ENCODE peak calls at places on chromosome 22, in eight cellular contexts. G is WERI-Rb-1, Y is RWPE1, A is colonic mucosa, L is pancreas, O is GM10248, E is dorsolateral prefrontal cortex, B is foreskin fibroblast. J is an unnamed sample.

GRCh38 chr22:30290679-30291333 is 1.5 kb upstream of the CASTOR1 start:
- DNase-seq in G (peak), Y (peak), A (peak), L (peak), O (no peak), E (peak), B (peak), J (peak)

GRCh38 chr22:49103314-49104052 is 724.2 kb downstream of the BRD1 start:
- DNase-seq in G (no peak), Y (no peak), A (no peak), L (no peak), O (no peak), E (no peak), B (no peak), J (no peak)

GRCh38 chr22:40044870-40045834 is 50.4 kb downstream of the FAM83F start:
- DNase-seq in G (peak), Y (peak), A (peak), L (peak), O (peak), E (peak), B (no peak), J (peak)

GRCh38 chr22:45551310-45552016 is 48.8 kb downstream of the FBLN1 start:
- DNase-seq in G (no peak), Y (no peak), A (no peak), L (no peak), O (no peak), E (no peak), B (peak), J (no peak)

GRCh38 chr22:31681625-31682345 is 19.8 kb upstream of the PISD start:
- DNase-seq in G (no peak), Y (no peak), A (no peak), L (no peak), O (no peak), E (no peak), B (peak), J (no peak)

GRCh38 chr22:41280065-41280464 is 5.9 kb downstream of the RANGAP1 start:
- DNase-seq in G (no peak), Y (peak), A (no peak), L (no peak), O (no peak), E (no peak), B (no peak), J (no peak)

GRCh38 chr22:32558681-32559355 is 84.2 kb downstream of the FBXO7 start:
- DNase-seq in G (no peak), Y (peak), A (peak), L (no peak), O (no peak), E (no peak), B (peak), J (peak)

GRCh38 chr22:26624788-26625187 is 3.0 kb downstream of the CRYBA4 start:
- DNase-seq in G (no peak), Y (no peak), A (no peak), L (no peak), O (no peak), E (no peak), B (no peak), J (no peak)

GRCh38 chr22:27531782-27532530 is 269.6 kb downstream of the MN1 start:
- DNase-seq in G (no peak), Y (peak), A (no peak), L (no peak), O (no peak), E (no peak), B (peak), J (no peak)

GRCh38 chr22:46460835-46461234 is 76.6 kb downstream of the CELSR1 start:
- DNase-seq in G (no peak), Y (no peak), A (no peak), L (no peak), O (no peak), E (no peak), B (no peak), J (no peak)

GRCh38 chr22:31933406-31933805 is 10.9 kb upstream of the YWHAH start:
- DNase-seq in G (no peak), Y (no peak), A (no peak), L (no peak), O (no peak), E (no peak), B (no peak), J (no peak)

GRCh38 chr22:17672417-17672991 is 33.9 kb downstream of the BCL2L13 start:
- DNase-seq in G (no peak), Y (no peak), A (no peak), L (no peak), O (no peak), E (no peak), B (no peak), J (no peak)

GRCh38 chr22:42914511-42915076 is 57.5 kb upstream of the ARFGAP3 start:
- DNase-seq in G (no peak), Y (no peak), A (no peak), L (no peak), O (no peak), E (no peak), B (no peak), J (no peak)

GRCh38 chr22:22573047-22573889 is 14.2 kb upstream of the PRAME start:
- DNase-seq in G (no peak), Y (no peak), A (no peak), L (no peak), O (no peak), E (no peak), B (no peak), J (no peak)

GRCh38 chr22:22576989-22577427 is 17.9 kb upstream of the PRAME start:
- DNase-seq in G (no peak), Y (no peak), A (no peak), L (no peak), O (no peak), E (no peak), B (no peak), J (no peak)

GRCh38 chr22:22578702-22579424 is 19.8 kb upstream of the PRAME start:
- DNase-seq in G (peak), Y (peak), A (no peak), L (no peak), O (no peak), E (no peak), B (peak), J (peak)

GRCh38 chr22:22574361-22574760 is 15.3 kb upstream of the PRAME start:
- DNase-seq in G (no peak), Y (no peak), A (no peak), L (no peak), O (no peak), E (no peak), B (no peak), J (no peak)

GRCh38 chr22:22576244-22576988 is 17.4 kb upstream of the PRAME start:
- DNase-seq in G (peak), Y (peak), A (peak), L (peak), O (peak), E (no peak), B (peak), J (peak)
- TF ChIP-seq CTCF in G (peak), Y (peak), A (peak), L (peak), O (peak), E (peak), B (peak), J (peak)

GRCh38 chr22:50497093-50497492 is 10.4 kb downstream of the LMF2 start:
- DNase-seq in G (no peak), Y (no peak), A (no peak), L (no peak), O (no peak), E (no peak), B (no peak), J (peak)

GRCh38 chr22:50502628-50503474 is 4.7 kb downstream of the LMF2 start:
- DNase-seq in G (no peak), Y (no peak), A (no peak), L (no peak), O (no peak), E (no peak), B (no peak), J (no peak)

GRCh38 chr22:50500452-50500851 is 7.0 kb downstream of the LMF2 start:
- DNase-seq in G (no peak), Y (no peak), A (no peak), L (no peak), O (no peak), E (no peak), B (no peak), J (no peak)

GRCh38 chr22:50502096-50502495 is 5.4 kb downstream of the LMF2 start:
- DNase-seq in G (no peak), Y (no peak), A (no peak), L (no peak), O (no peak), E (no peak), B (no peak), J (no peak)

DNA sequence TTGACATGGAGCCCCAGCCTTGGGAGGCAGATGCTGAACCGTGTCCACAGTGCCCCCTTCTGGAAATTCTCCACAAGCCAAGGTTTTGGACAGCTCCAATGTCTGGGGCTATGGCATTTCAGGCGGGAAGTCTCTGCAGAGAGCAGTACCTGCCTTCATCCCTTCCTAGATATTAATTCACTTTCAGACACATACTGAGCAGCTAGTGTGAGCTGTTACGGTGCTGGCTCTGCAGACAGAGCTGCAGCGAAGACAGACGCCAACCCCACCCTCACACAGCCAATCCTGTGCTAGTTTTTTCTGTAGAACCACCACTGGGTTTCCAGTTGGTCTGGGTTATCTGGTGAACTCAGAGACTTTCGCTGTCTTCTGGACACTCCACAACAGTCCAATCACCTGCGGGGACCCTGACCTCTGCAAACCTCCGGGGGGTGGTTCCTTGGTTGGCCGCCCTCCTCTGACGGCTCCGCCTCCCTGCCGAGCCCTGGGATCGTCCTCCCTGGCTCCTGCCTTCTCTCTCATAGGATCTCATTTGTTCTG is 9.1 kb downstream of the LMF2 start:
- DNase-seq in G (peak), Y (no peak), A (peak), L (peak), O (peak), E (peak), B (peak), J (peak)
- TF ChIP-seq CTCF in G (peak), Y (peak), A (peak), L (peak), O (peak), E (peak), B (peak), J (peak)

GRCh38 chr22:19107730-19108074 is 14.5 kb downstream of the DGCR2 start:
- DNase-seq in G (no peak), Y (no peak), A (no peak), L (no peak), O (no peak), E (no peak), B (no peak), J (no peak)

GRCh38 chr22:19103881-19104821 is 18.1 kb downstream of the DGCR2 start:
- DNase-seq in G (no peak), Y (no peak), A (no peak), L (peak), O (no peak), E (no peak), B (no peak), J (no peak)

GRCh38 chr22:19106886-19107729 is 15.1 kb downstream of the DGCR2 start:
- DNase-seq in G (no peak), Y (no peak), A (no peak), L (no peak), O (no peak), E (no peak), B (no peak), J (no peak)

GRCh38 chr22:19105456-19105855 is 16.8 kb downstream of the DGCR2 start:
- DNase-seq in G (no peak), Y (no peak), A (no peak), L (no peak), O (no peak), E (no peak), B (no peak), J (no peak)

DNA sequence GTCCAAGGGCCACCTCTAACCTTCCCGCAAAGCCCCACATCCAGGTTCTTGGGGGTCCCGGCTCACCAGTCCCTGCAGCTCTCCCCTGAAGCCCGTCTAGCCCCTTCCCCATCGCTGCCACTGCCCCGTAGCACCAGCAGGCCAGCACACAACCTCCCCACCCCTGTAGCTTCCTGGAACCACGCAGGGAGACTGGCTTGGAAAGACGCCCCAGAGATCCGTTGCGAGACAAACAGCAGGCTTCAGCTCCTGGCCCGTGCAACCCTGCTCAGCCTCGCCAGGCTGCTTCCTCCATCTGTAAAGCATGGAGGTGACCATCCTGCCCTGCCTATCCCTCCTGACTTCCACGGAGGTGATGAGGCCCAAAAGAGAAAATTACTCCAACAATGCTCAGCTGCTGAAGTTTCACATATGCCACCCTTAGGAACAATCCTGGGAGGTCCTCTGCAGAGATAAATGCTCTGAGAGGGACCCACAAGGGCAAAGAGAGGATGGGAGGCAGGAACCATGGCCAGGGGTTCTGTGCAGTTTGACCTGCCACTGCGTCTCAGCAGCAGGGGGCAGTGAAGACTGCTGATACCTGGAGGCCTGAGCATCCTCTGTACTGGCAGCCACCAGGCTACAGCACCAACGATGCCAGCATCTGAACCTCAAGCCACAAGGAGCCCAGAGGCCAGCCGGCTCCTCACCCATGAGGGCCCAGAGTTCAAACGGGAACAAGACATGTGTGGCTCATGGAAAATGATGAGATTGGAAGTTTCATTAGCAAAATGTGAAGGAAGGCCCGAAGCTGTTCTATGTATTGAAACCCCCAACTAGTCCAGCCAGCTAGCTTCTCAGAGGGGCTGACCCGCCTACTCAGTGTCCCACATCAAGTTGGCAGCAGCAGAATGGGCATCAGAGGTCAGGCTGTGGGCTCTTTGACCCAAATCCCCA is 16.1 kb downstream of the DGCR2 start:
- DNase-seq in G (no peak), Y (no peak), A (no peak), L (no peak), O (no peak), E (no peak), B (no peak), J (no peak)
- TF ChIP-seq CTCF in G (peak), Y (no peak), A (no peak), L (no peak), O (peak), E (no peak), B (no peak), J (peak)

GRCh38 chr22:20779014-20779812 is 5.3 kb downstream of the SERPIND1 start:
- DNase-seq in G (no peak), Y (no peak), A (no peak), L (no peak), O (no peak), E (no peak), B (no peak), J (no peak)

GRCh38 chr22:20776624-20777405 is 2.9 kb downstream of the SERPIND1 start:
- DNase-seq in G (no peak), Y (no peak), A (no peak), L (no peak), O (no peak), E (no peak), B (no peak), J (no peak)

GRCh38 chr22:20775342-20775895 is 1.5 kb downstream of the SERPIND1 start:
- DNase-seq in G (no peak), Y (no peak), A (no peak), L (no peak), O (no peak), E (no peak), B (no peak), J (no peak)

GRCh38 chr22:20779813-20780148 is 5.9 kb downstream of the SERPIND1 start:
- DNase-seq in G (no peak), Y (no peak), A (no peak), L (no peak), O (no peak), E (no peak), B (no peak), J (no peak)

DNA sequence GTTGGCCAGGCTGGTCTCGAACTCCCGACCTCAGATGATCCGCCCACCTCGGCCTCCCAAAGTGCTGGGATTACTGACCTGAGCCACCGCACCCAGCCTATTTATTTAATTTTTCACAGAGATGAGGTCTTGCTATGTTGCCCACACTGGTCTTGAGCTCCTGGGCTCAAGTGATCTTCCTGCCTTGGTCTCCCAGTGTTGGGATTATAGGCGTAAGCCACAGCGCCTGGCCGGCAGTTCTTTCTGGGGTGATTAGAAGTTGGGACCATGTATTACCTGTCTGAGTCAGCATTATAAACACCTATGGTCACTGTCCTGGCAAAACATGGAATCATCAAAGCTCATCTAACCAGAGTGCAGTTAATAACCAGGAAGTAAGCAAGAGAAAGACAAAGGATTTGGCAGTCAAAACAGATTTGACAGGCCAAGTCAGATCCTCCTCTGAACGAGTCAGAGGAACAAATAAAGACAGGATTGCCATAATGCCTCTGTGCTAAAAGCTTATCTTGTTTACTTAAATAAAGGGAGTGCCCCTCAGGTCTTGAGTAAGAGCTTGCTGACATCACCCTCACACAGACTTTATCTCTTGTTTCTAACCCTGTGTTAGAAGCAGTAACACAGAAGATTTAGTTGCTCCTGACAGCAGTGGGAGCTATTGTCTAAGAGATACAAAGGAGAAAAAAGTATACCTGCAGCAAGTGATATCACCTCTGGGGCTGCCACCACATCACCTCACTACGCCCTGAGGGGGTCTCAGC is 3.7 kb downstream of the SERPIND1 start:
- DNase-seq in G (peak), Y (peak), A (peak), L (no peak), O (no peak), E (no peak), B (peak), J (peak)
- TF ChIP-seq CTCF in G (no peak), Y (no peak), A (no peak), L (no peak), O (no peak), E (no peak), B (no peak), J (no peak)

GRCh38 chr22:44409211-44409648 is 88.8 kb downstream of the RTL6 start:
- DNase-seq in G (no peak), Y (no peak), A (no peak), L (no peak), O (no peak), E (no peak), B (no peak), J (no peak)
- TF ChIP-seq CTCF in G (no peak), Y (no peak), A (no peak), L (no peak), O (no peak), E (no peak), B (no peak), J (no peak)

GRCh38 chr22:47806894-47807293 is 1044.4 kb downstream of the TBC1D22A start:
- DNase-seq in G (no peak), Y (no peak), A (no peak), L (no peak), O (no peak), E (no peak), B (no peak), J (no peak)

GRCh38 chr22:47804281-47804680 is 1041.8 kb downstream of the TBC1D22A start:
- DNase-seq in G (no peak), Y (no peak), A (no peak), L (no peak), O (no peak), E (no peak), B (no peak), J (no peak)

GRCh38 chr22:47808236-47808845 is 1045.9 kb downstream of the TBC1D22A start:
- DNase-seq in G (no peak), Y (no peak), A (no peak), L (no peak), O (no peak), E (no peak), B (no peak), J (no peak)

GRCh38 chr22:47807506-47807905 is 1045.1 kb downstream of the TBC1D22A start:
- DNase-seq in G (no peak), Y (no peak), A (no peak), L (no peak), O (no peak), E (no peak), B (no peak), J (no peak)

GRCh38 chr22:47805394-47805935 is 1043.0 kb downstream of the TBC1D22A start:
- DNase-seq in G (no peak), Y (no peak), A (no peak), L (no peak), O (no peak), E (no peak), B (no peak), J (no peak)
- TF ChIP-seq CTCF in G (no peak), Y (no peak), A (no peak), L (no peak), O (no peak), E (no peak), B (no peak), J (no peak)

GRCh38 chr22:36977401-36977861 is 41.8 kb downstream of the TST start:
- DNase-seq in G (peak), Y (no peak), A (peak), L (peak), O (peak), E (peak), B (peak), J (peak)
- TF ChIP-seq CTCF in G (peak), Y (no peak), A (peak), L (no peak), O (peak), E (no peak), B (peak), J (no peak)

GRCh38 chr22:37225481-37225880 is 13.2 kb upstream of the SSTR3 start:
- DNase-seq in G (peak), Y (no peak), A (no peak), L (no peak), O (no peak), E (no peak), B (no peak), J (no peak)
- TF ChIP-seq CTCF in G (peak), Y (no peak), A (no peak), L (no peak), O (peak), E (no peak), B (peak), J (no peak)

DNA sequence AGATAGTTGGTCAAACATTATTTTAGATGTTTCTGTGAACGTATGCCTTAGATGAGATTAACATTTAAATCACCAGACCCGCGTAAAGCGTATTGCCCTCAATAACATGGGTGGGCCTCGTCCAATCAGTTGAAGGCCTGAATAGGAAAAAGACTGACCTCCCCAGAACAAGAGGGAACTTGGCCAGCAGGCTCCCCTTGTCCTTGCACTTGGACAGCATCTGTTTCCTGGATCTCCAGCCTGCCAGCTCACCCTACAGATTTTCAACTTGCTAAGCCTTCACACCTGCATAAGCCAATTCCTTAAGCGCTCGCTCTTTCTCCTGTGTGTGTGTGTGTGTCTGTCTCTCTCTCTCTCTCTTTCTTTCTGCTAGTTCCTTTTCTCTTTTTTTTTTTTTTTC is 8.2 kb downstream of the TOM1 start:
- DNase-seq in G (no peak), Y (no peak), A (no peak), L (no peak), O (no peak), E (peak), B (no peak), J (no peak)
- TF ChIP-seq CTCF in G (no peak), Y (no peak), A (no peak), L (no peak), O (no peak), E (no peak), B (no peak), J (no peak)

J was measured in Calu3.